ENCODE peak calls at places on chromosome 10, in six cellular contexts. One of them, this sample, is unnamed.

GRCh38 chr10:60958892-60959601 is 15.1 kb upstream of the RHOBTB1 start:
- DNase-seq in SK-N-SH: no peak
- DNase-seq in A549: no peak
- DNase-seq in K562: no peak
- DNase-seq in GM12878: no peak
- DNase-seq in HepG2: no peak
- DNase-seq in this sample: peak

GRCh38 chr10:35783305-35783838 is 141.3 kb upstream of the FZD8 start:
- DNase-seq in GM12878: no peak
- DNase-seq in SK-N-SH: no peak
- DNase-seq in HepG2: no peak
- DNase-seq in A549: peak
- DNase-seq in K562: no peak
- DNase-seq in this sample: peak

GRCh38 chr10:1488970-1489548 is 248.3 kb downstream of the ADARB2 start:
- DNase-seq in K562: no peak
- DNase-seq in GM12878: peak
- DNase-seq in SK-N-SH: no peak
- DNase-seq in A549: no peak
- DNase-seq in HepG2: no peak
- DNase-seq in this sample: no peak

GRCh38 chr10:102869290-102870198 is at the start of gene AS3MT:
- DNase-seq in SK-N-SH: peak
- DNase-seq in K562: no peak
- DNase-seq in HepG2: peak
- DNase-seq in A549: peak
- DNase-seq in GM12878: no peak
- DNase-seq in this sample: no peak

GRCh38 chr10:74917481-74918077 is 91.2 kb downstream of the KAT6B start:
- DNase-seq in SK-N-SH: no peak
- DNase-seq in K562: no peak
- DNase-seq in GM12878: no peak
- DNase-seq in A549: peak
- DNase-seq in HepG2: peak
- DNase-seq in this sample: peak

GRCh38 chr10:4280481-4281206 is 495.6 kb upstream of the KLF6 start:
- DNase-seq in K562: no peak
- DNase-seq in GM12878: no peak
- DNase-seq in A549: no peak
- DNase-seq in HepG2: no peak
- DNase-seq in SK-N-SH: no peak
- DNase-seq in this sample: peak

GRCh38 chr10:94123253-94123995 is 129.7 kb downstream of the PLCE1 start:
- DNase-seq in SK-N-SH: no peak
- DNase-seq in A549: peak
- DNase-seq in GM12878: no peak
- DNase-seq in K562: no peak
- DNase-seq in HepG2: peak
- DNase-seq in this sample: peak

GRCh38 chr10:124906551-124907001 is 35.3 kb upstream of the ZRANB1 start:
- DNase-seq in HepG2: no peak
- DNase-seq in A549: no peak
- DNase-seq in GM12878: no peak
- DNase-seq in K562: no peak
- DNase-seq in SK-N-SH: no peak
- DNase-seq in this sample: peak

GRCh38 chr10:24989867-24990266 is 26.1 kb downstream of the ENKUR start:
- DNase-seq in HepG2: no peak
- DNase-seq in SK-N-SH: no peak
- DNase-seq in A549: no peak
- DNase-seq in K562: no peak
- DNase-seq in GM12878: no peak
- DNase-seq in this sample: peak

GRCh38 chr10:21751341-21752310 is 217.6 kb downstream of the MLLT10 start:
- DNase-seq in HepG2: no peak
- DNase-seq in GM12878: no peak
- DNase-seq in K562: no peak
- DNase-seq in SK-N-SH: no peak
- DNase-seq in A549: no peak
- DNase-seq in this sample: no peak
- TF ChIP-seq SMC3 in HepG2: no peak
- TF ChIP-seq SMC3 in GM12878: no peak
- TF ChIP-seq SMC3 in K562: no peak
- TF ChIP-seq SMC3 in SK-N-SH: no peak
- TF ChIP-seq SMC3 in A549: no peak
- TF ChIP-seq SMC3 in this sample: no peak

GRCh38 chr10:87875929-87876571 is 12.6 kb downstream of the PTEN start:
- DNase-seq in A549: no peak
- DNase-seq in SK-N-SH: no peak
- DNase-seq in K562: no peak
- DNase-seq in HepG2: no peak
- DNase-seq in GM12878: no peak
- DNase-seq in this sample: no peak
- TF ChIP-seq SMC3 in A549: no peak
- TF ChIP-seq SMC3 in SK-N-SH: no peak
- TF ChIP-seq SMC3 in K562: no peak
- TF ChIP-seq SMC3 in HepG2: no peak
- TF ChIP-seq SMC3 in GM12878: no peak
- TF ChIP-seq SMC3 in this sample: no peak

GRCh38 chr10:96984512-96985225 is 152.6 kb downstream of the LCOR start:
- DNase-seq in SK-N-SH: no peak
- DNase-seq in GM12878: no peak
- DNase-seq in A549: no peak
- DNase-seq in K562: no peak
- DNase-seq in HepG2: no peak
- DNase-seq in this sample: no peak

GRCh38 chr10:96986200-96986856 is 154.2 kb downstream of the LCOR start:
- DNase-seq in A549: no peak
- DNase-seq in GM12878: no peak
- DNase-seq in SK-N-SH: no peak
- DNase-seq in K562: no peak
- DNase-seq in HepG2: no peak
- DNase-seq in this sample: no peak

GRCh38 chr10:96987141-96987841 is 155.2 kb downstream of the LCOR start:
- DNase-seq in A549: no peak
- DNase-seq in SK-N-SH: no peak
- DNase-seq in K562: no peak
- DNase-seq in GM12878: no peak
- DNase-seq in HepG2: no peak
- DNase-seq in this sample: no peak

GRCh38 chr10:96988421-96988820 is 156.3 kb downstream of the LCOR start:
- DNase-seq in K562: no peak
- DNase-seq in SK-N-SH: no peak
- DNase-seq in GM12878: no peak
- DNase-seq in A549: no peak
- DNase-seq in HepG2: no peak
- DNase-seq in this sample: no peak

GRCh38 chr10:96987842-96988175 is 155.7 kb downstream of the LCOR start:
- DNase-seq in A549: no peak
- DNase-seq in GM12878: no peak
- DNase-seq in K562: no peak
- DNase-seq in SK-N-SH: no peak
- DNase-seq in HepG2: no peak
- DNase-seq in this sample: peak
- TF ChIP-seq SMC3 in A549: no peak
- TF ChIP-seq SMC3 in GM12878: no peak
- TF ChIP-seq SMC3 in K562: no peak
- TF ChIP-seq SMC3 in SK-N-SH: no peak
- TF ChIP-seq SMC3 in HepG2: no peak
- TF ChIP-seq SMC3 in this sample: no peak

GRCh38 chr10:114206902-114207301 is 27.7 kb downstream of the TDRD1 start:
- DNase-seq in GM12878: no peak
- DNase-seq in K562: no peak
- DNase-seq in A549: no peak
- DNase-seq in SK-N-SH: no peak
- DNase-seq in HepG2: no peak
- DNase-seq in this sample: no peak

GRCh38 chr10:114207349-114207748 is 28.2 kb downstream of the TDRD1 start:
- DNase-seq in SK-N-SH: no peak
- DNase-seq in GM12878: no peak
- DNase-seq in A549: no peak
- DNase-seq in HepG2: no peak
- DNase-seq in K562: no peak
- DNase-seq in this sample: no peak

GRCh38 chr10:114212153-114212552 is 26.9 kb upstream of the VWA2 start:
- DNase-seq in GM12878: no peak
- DNase-seq in A549: no peak
- DNase-seq in HepG2: no peak
- DNase-seq in K562: no peak
- DNase-seq in SK-N-SH: no peak
- DNase-seq in this sample: no peak

GRCh38 chr10:114208351-114208750 is 29.2 kb downstream of the TDRD1 start:
- DNase-seq in GM12878: no peak
- DNase-seq in A549: no peak
- DNase-seq in SK-N-SH: no peak
- DNase-seq in K562: no peak
- DNase-seq in HepG2: no peak
- DNase-seq in this sample: no peak
- TF ChIP-seq SMC3 in GM12878: no peak
- TF ChIP-seq SMC3 in A549: no peak
- TF ChIP-seq SMC3 in SK-N-SH: no peak
- TF ChIP-seq SMC3 in K562: no peak
- TF ChIP-seq SMC3 in HepG2: no peak
- TF ChIP-seq SMC3 in this sample: no peak

DNA sequence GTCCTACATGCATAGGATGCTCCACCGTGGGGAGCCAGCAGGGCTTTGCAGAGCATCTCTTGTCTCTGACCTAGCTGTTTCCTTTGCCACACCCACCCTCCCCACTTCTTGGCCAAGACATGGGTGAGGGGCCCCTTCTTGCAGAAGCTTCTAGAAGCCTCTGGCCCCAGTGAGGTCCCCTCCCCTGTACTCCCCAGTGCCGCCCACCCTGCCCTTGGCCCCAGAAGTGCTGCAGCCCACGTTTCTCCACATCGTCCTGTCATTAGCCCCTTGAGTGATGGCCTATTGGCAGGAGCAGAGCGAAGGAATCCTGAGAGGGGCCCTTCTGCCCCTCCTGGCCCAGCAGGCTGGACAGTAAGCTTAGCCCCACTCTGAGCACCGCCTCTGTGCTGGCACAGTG is 43.7 kb downstream of the ALOX5 start:
- DNase-seq in A549: no peak
- DNase-seq in K562: peak
- DNase-seq in SK-N-SH: no peak
- DNase-seq in GM12878: no peak
- DNase-seq in HepG2: no peak
- DNase-seq in this sample: no peak
- TF ChIP-seq SMC3 in A549: no peak
- TF ChIP-seq SMC3 in K562: no peak
- TF ChIP-seq SMC3 in SK-N-SH: no peak
- TF ChIP-seq SMC3 in GM12878: no peak
- TF ChIP-seq SMC3 in HepG2: no peak
- TF ChIP-seq SMC3 in this sample: no peak

DNA sequence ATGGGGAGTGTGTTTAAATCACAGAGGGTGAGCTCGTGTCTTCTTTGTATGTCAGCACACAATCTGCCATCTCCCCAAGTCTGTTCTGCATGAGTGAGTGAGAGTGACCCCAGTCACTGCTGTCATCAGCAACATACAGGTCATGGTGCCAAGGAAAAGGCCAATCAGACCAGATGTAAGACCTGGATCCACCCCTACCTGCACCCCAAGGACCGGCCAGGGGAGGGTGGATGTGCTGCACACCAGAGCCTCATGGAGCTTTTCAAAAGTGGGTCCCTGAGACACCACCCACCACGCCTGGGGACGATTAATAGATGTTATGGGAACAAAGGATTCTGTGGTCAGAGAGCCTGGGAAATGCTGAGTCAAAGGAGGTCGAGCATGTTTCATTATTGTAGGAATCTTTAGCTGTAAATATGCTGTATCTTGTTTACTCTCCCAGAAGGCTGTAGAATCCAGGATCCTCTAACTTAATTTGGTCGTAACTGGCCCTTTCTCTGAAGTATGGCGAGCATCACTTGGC is 420.5 kb downstream of the RPS24 start:
- DNase-seq in A549: no peak
- DNase-seq in HepG2: no peak
- DNase-seq in GM12878: no peak
- DNase-seq in K562: no peak
- DNase-seq in SK-N-SH: no peak
- DNase-seq in this sample: peak
- TF ChIP-seq SMC3 in A549: no peak
- TF ChIP-seq SMC3 in HepG2: no peak
- TF ChIP-seq SMC3 in GM12878: no peak
- TF ChIP-seq SMC3 in K562: no peak
- TF ChIP-seq SMC3 in SK-N-SH: no peak
- TF ChIP-seq SMC3 in this sample: no peak

GRCh38 chr10:126686732-126687693 is 16.5 kb upstream of the C10orf90 start:
- DNase-seq in GM12878: no peak
- DNase-seq in SK-N-SH: no peak
- DNase-seq in HepG2: no peak
- DNase-seq in A549: no peak
- DNase-seq in K562: no peak
- DNase-seq in this sample: no peak

GRCh38 chr10:126684171-126684745 is 13.8 kb upstream of the C10orf90 start:
- DNase-seq in A549: no peak
- DNase-seq in K562: no peak
- DNase-seq in GM12878: no peak
- DNase-seq in SK-N-SH: no peak
- DNase-seq in HepG2: no peak
- DNase-seq in this sample: no peak

GRCh38 chr10:126685756-126686155 is 15.3 kb upstream of the C10orf90 start:
- DNase-seq in K562: no peak
- DNase-seq in A549: no peak
- DNase-seq in HepG2: no peak
- DNase-seq in SK-N-SH: no peak
- DNase-seq in GM12878: no peak
- DNase-seq in this sample: no peak

GRCh38 chr10:126683466-126683865 is 13.0 kb upstream of the C10orf90 start:
- DNase-seq in SK-N-SH: no peak
- DNase-seq in HepG2: no peak
- DNase-seq in A549: no peak
- DNase-seq in GM12878: no peak
- DNase-seq in K562: no peak
- DNase-seq in this sample: no peak

GRCh38 chr10:126686271-126686670 is 15.8 kb upstream of the C10orf90 start:
- DNase-seq in HepG2: no peak
- DNase-seq in SK-N-SH: no peak
- DNase-seq in A549: no peak
- DNase-seq in GM12878: no peak
- DNase-seq in K562: no peak
- DNase-seq in this sample: no peak
- TF ChIP-seq SMC3 in HepG2: no peak
- TF ChIP-seq SMC3 in SK-N-SH: no peak
- TF ChIP-seq SMC3 in A549: no peak
- TF ChIP-seq SMC3 in GM12878: no peak
- TF ChIP-seq SMC3 in K562: no peak
- TF ChIP-seq SMC3 in this sample: no peak

GRCh38 chr10:100598166-100598565 is 62.4 kb downstream of the HIF1AN start:
- DNase-seq in K562: no peak
- DNase-seq in SK-N-SH: no peak
- DNase-seq in HepG2: no peak
- DNase-seq in A549: no peak
- DNase-seq in GM12878: no peak
- DNase-seq in this sample: no peak

DNA sequence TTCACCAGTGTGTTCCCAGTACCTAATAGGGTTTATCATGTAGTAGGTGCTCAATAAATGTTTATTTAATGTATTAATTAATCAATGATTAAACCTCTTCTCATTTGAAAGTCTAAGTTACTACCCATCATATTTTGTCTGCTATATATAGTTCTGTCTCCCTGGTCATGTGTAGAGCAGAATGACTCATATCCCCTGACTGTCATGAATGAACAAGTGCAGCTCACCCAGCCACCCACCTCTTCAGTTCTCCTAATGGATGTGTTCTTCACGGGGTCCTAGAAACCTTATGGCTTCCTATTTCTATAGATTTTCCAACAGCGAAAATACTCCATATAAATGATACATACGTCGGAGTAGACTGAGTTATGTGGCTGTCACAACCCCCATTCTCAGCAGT is 64.5 kb downstream of the HIF1AN start:
- DNase-seq in HepG2: no peak
- DNase-seq in K562: no peak
- DNase-seq in SK-N-SH: no peak
- DNase-seq in GM12878: no peak
- DNase-seq in A549: no peak
- DNase-seq in this sample: no peak
- TF ChIP-seq SMC3 in HepG2: no peak
- TF ChIP-seq SMC3 in K562: no peak
- TF ChIP-seq SMC3 in SK-N-SH: no peak
- TF ChIP-seq SMC3 in GM12878: no peak
- TF ChIP-seq SMC3 in A549: no peak
- TF ChIP-seq SMC3 in this sample: no peak